ENCODE peak calls at places on chromosomes 2 and 18, in four cellular contexts. J, O, B and M are unnamed samples.

GRCh38 chr18:6681331-6681875 is 48.1 kb upstream of the ARHGAP28 start:
- DNase-seq in J (no peak), B (no peak), O (no peak), M (no peak)

GRCh38 chr2:10659898-10660568 is 29.7 kb downstream of the NOL10 start:
- DNase-seq in O (peak; percentile 70), B (peak; percentile 85), J (peak; percentile 49), M (no peak)

GRCh38 chr2:55133467-55134315 is 83.4 kb upstream of the RTN4 start:
- DNase-seq in J (no peak), O (peak; percentile 38), B (no peak), M (peak; percentile 57)

GRCh38 chr2:62501794-62502500 is 4.0 kb downstream of the TMEM17 start:
- DNase-seq in O (no peak), B (peak; percentile 41), J (no peak), M (no peak)

GRCh38 chr2:159088906-159089305 is 120.5 kb downstream of the TANC1 start:
- DNase-seq in O (peak; percentile 49), J (no peak), B (no peak), M (no peak)

GRCh38 chr2:53422979-53423378 is 344.6 kb upstream of the CHAC2 start:
- DNase-seq in B (peak; percentile 68), J (peak; percentile 44), O (peak; percentile 66), M (peak; percentile 74)

GRCh38 chr2:207845202-207845864 is 75.6 kb upstream of the FZD5 start:
- DNase-seq in O (no peak), B (no peak), J (no peak), M (no peak)

GRCh38 chr18:79875531-79875919 is 75.9 kb downstream of the SLC66A2 start:
- DNase-seq in O (no peak), J (no peak), B (no peak), M (no peak)

GRCh38 chr18:12336887-12337286 is 28.8 kb downstream of the TUBB6 start:
- DNase-seq in O (no peak), B (peak; percentile 90), J (no peak), M (peak; percentile 15)

GRCh38 chr2:163401481-163401880 is 334.3 kb downstream of the FIGN start:
- DNase-seq in B (peak; percentile 55), O (no peak), J (no peak), M (no peak)

GRCh38 chr18:3283253-3283863 is 21.4 kb downstream of the MYL12B start:
- DNase-seq in B (no peak), J (no peak), O (no peak), M (no peak)

GRCh38 chr18:75066936-75067335 is 142.0 kb downstream of the PTGR3 start:
- DNase-seq in O (no peak), J (no peak), B (no peak), M (no peak)

GRCh38 chr18:8978394-8978793 is 124.1 kb upstream of the NDUFV2 start:
- DNase-seq in B (no peak), O (no peak), J (no peak), M (peak; percentile 73)

GRCh38 chr2:162085090-162085891 is 11.3 kb upstream of the DPP4 start:
- DNase-seq in O (no peak), B (peak; percentile 81), J (no peak), M (no peak)

GRCh38 chr2:28395334-28396061 is 2.8 kb downstream of the FOSL2 start:
- DNase-seq in B (peak; percentile 53), J (no peak), O (no peak), M (no peak)

GRCh38 chr2:237540823-237541222 is 25.6 kb upstream of the PRLH start:
- DNase-seq in O (no peak), B (peak; percentile 48), J (no peak), M (no peak)

GRCh38 chr2:147133273-147133901 is 711.4 kb upstream of the ACVR2A start:
- DNase-seq in B (peak; percentile 76), O (no peak), J (no peak), M (no peak)

GRCh38 chr2:80062298-80062697 is 242.3 kb downstream of the LRRTM1 start:
- DNase-seq in O (no peak), J (no peak), B (no peak), M (no peak)

GRCh38 chr2:136116813-136117390 is 1.0 kb downstream of the CXCR4 start:
- DNase-seq in J (no peak), B (no peak), O (peak; percentile 51), M (peak; percentile 97)

GRCh38 chr2:226995625-226996041 is 159.8 kb downstream of the RHBDD1 start:
- DNase-seq in B (peak; percentile 97), J (peak; percentile 99), O (no peak), M (no peak)

GRCh38 chr2:127740665-127741287 is 39.5 kb downstream of the SFT2D3 start:
- DNase-seq in J (no peak), B (no peak), O (no peak), M (no peak)

GRCh38 chr2:189379287-189379630 is 62.0 kb upstream of the WDR75 start:
- DNase-seq in O (no peak), B (peak; percentile 62), J (no peak), M (no peak)

GRCh38 chr2:112706170-112706664 is 14.6 kb upstream of the NT5DC4 start:
- DNase-seq in J (no peak), O (no peak), B (peak; percentile 41), M (no peak)

GRCh38 chr2:171523969-171524401 is 1.7 kb downstream of the CYBRD1 start:
- DNase-seq in O (peak; percentile 40), J (no peak), B (no peak), M (no peak)
- H3K27me3 ChIP-seq in O (peaks cover 11% of the 10 kb centered on the region), J (no peaks in the 10 kb centered on the region), B (peaks cover 10% of the 10 kb centered on the region), M (peaks cover 26% of the 10 kb centered on the region)

GRCh38 chr2:160984426-160985077 is 175.7 kb upstream of the TANK start:
- DNase-seq in J (no peak), O (no peak), B (no peak), M (no peak)
- H3K9ac ChIP-seq in J (no peak overlapping the region), O (no peak overlapping the region), B (no peak overlapping the region), M (no peak overlapping the region)

GRCh38 chr2:137912358-137912757 is 51.9 kb upstream of the HNMT start:
- DNase-seq in O (no peak), B (no peak), J (no peak), M (peak; percentile 86)

GRCh38 chr2:137913169-137913568 is 51.1 kb upstream of the HNMT start:
- DNase-seq in O (no peak), B (no peak), J (no peak), M (no peak)

DNA sequence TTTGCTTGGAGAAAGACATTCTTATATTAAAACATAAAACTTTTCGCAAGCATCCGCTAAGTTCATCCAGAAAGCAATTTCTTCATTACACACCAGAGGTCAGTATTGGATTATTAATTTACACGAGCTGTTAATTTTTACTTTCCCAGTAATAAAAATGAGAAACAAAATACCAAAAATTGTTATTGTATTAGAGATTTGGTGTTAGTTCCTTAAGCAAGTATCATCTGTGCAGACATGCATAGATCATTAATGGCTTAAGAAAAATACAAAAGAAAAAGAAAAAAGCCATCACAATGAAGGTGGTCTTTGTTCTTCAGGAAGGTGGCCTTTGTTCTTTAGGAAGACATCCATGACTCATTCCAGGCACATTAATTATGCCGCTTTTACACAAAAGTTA is 53.6 kb upstream of the HNMT start:
- DNase-seq in O (peak; percentile 11), B (peak; percentile 71), J (peak; percentile 8), M (peak; percentile 49)
- TF ChIP-seq EZH2phosphoT487 in O (no peak), B (no peak), J (no peak), M (no peak)

GRCh38 chr18:23058746-23059440 is 76.4 kb upstream of the CABLES1 start:
- DNase-seq in O (peak; percentile 25), J (no peak), B (no peak), M (no peak)
- H3K27me3 ChIP-seq in O (no peaks in the 10 kb centered on the region), J (no peaks in the 10 kb centered on the region), B (no peaks in the 10 kb centered on the region), M (no peaks in the 10 kb centered on the region)

GRCh38 chr2:1814616-1815015 is 70.3 kb upstream of the PXDN start:
- DNase-seq in J (no peak), O (no peak), B (no peak), M (no peak)

GRCh38 chr2:1817256-1818127 is 73.2 kb upstream of the PXDN start:
- DNase-seq in J (peak; percentile 8), B (peak; percentile 89), O (peak; percentile 70), M (peak; percentile 9)

GRCh38 chr2:1815053-1815452 is 70.7 kb upstream of the PXDN start:
- DNase-seq in J (no peak), O (no peak), B (no peak), M (no peak)

GRCh38 chr2:1818404-1818803 is 74.1 kb upstream of the PXDN start:
- DNase-seq in B (peak; percentile 72), J (no peak), O (no peak), M (no peak)

GRCh38 chr2:1816414-1816911 is 72.1 kb upstream of the PXDN start:
- DNase-seq in J (no peak), B (no peak), O (no peak), M (no peak)
- H3K9ac ChIP-seq in J (no peak overlapping the region), B (peak overlapping the region; percentile 47), O (no peak overlapping the region), M (no peak overlapping the region)

DNA sequence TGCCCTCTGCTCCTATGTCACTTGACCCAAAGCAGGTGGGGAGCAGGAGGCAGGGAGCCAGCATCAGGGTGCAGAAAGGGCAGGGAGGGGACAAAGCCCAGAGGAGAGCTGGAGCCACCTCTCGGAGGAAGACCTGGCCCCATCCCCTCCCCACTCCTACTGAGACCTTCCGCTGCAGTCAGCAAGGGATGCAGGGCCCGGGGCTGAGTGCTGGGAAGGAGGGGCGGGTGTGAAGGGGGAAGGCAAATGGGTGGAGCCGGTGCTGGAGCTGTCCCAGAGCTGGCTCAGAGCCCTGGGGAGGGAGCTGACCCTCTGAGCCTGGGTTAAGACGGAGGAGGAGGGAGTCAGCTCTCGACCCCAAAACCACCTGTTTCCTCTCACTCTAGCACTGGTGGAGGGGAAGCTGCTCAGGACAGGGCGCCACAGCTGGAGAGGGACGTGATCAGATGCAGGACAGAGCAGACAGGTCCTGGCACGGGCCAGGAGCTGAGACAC is 33.8 kb downstream of the HS1BP3 start:
- DNase-seq in J (no peak), B (no peak), O (peak; percentile 60), M (no peak)
- TF ChIP-seq EZH2phosphoT487 in J (no peak), B (no peak), O (no peak), M (no peak)

DNA sequence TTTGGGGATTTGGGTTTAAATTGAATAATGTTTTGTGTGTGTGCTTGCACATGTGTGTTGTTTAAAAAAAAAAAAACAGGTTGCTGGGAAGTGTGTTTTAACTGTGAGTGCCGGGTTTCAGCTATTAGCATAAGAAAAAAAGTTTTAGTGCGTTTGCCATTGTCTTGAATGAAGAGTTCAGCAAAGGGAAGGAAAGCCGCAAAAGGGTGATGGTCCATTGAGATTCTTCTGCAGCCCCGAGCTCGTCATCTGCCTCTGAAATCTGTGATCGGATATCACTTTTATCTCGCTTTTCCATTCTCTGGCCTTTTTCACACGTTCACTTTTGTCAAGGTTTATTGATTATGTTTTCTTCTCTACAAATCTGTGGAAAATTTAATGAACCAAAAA is 4.7 kb downstream of the GLI2 start:
- DNase-seq in J (no peak), O (peak; percentile 78), B (no peak), M (no peak)
- H3K27me3 ChIP-seq in J (peaks cover 8% of the 10 kb centered on the region), O (no peaks in the 10 kb centered on the region), B (no peaks in the 10 kb centered on the region), M (peaks cover 52% of the 10 kb centered on the region)

DNA sequence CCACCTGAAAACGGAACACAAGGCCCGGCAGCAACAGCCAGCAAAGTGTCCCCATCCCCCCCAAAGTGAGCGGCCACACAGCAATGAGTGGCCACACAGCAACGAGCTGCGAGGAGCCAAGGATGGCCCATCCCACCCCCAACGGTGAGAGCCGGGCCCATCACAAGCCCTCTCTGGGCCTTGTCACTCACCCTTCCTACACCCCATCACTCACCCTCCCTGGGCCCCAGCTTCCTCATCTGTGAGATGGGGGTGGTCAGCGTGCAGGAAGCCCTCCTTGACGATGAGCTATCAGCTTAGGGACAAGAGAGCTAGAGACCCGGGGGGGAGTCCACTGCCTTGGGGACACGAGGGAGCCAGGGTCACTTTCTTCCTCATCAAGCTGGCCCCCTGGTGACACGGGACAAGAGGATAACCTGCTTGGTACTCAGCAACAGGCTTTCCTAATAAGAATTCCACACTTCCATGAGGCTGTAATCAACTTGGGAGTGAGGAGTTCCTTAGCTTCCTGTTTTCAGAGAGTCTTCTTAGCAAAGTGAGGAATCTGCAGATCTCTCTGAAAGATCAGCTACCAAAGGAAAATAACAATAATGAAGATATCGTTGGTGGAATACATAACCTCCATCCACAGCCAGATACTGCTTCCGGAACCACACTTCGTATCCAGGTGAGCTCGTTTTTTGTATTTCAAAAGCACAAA is 92.7 kb downstream of the HDAC4 start:
- DNase-seq in O (no peak), B (no peak), J (no peak), M (no peak)
- H3K9ac ChIP-seq in O (no peak overlapping the region), B (no peak overlapping the region), J (no peak overlapping the region), M (no peak overlapping the region)